ENCODE peak calls at places on chromosome 3, in eight cellular contexts. One of them, this sample, is unnamed.

GRCh38 chr3:16467368-16467767 is 46.1 kb downstream of the RFTN1 start:
- DNase-seq in fibroblast of pulmonary artery: no peak
- DNase-seq in psoas muscle: no peak
- DNase-seq in endothelial cell of umbilical vein: no peak
- DNase-seq in cardiac fibroblast: no peak
- DNase-seq in OCI-LY7: no peak
- DNase-seq in stomach: no peak
- DNase-seq in mammary epithelial cell: no peak
- DNase-seq in this sample: no peak

GRCh38 chr3:136343873-136344281 is 93.7 kb downstream of the PCCB start:
- DNase-seq in fibroblast of pulmonary artery: peak
- DNase-seq in psoas muscle: peak
- DNase-seq in endothelial cell of umbilical vein: peak
- DNase-seq in cardiac fibroblast: peak
- DNase-seq in OCI-LY7: no peak
- DNase-seq in stomach: peak
- DNase-seq in mammary epithelial cell: peak
- DNase-seq in this sample: peak

GRCh38 chr3:111668912-111669488 is 73.9 kb upstream of the ZBED2 start:
- DNase-seq in fibroblast of pulmonary artery: peak
- DNase-seq in psoas muscle: no peak
- DNase-seq in endothelial cell of umbilical vein: peak
- DNase-seq in cardiac fibroblast: peak
- DNase-seq in OCI-LY7: peak
- DNase-seq in stomach: no peak
- DNase-seq in mammary epithelial cell: peak
- DNase-seq in this sample: no peak

GRCh38 chr3:14253022-14253761 is 74.6 kb downstream of the LSM3 start:
- DNase-seq in fibroblast of pulmonary artery: no peak
- DNase-seq in psoas muscle: peak
- DNase-seq in endothelial cell of umbilical vein: no peak
- DNase-seq in cardiac fibroblast: peak
- DNase-seq in OCI-LY7: no peak
- DNase-seq in stomach: no peak
- DNase-seq in mammary epithelial cell: peak
- DNase-seq in this sample: no peak

GRCh38 chr3:102190340-102190723 is 244.5 kb upstream of the ZPLD1 start:
- DNase-seq in fibroblast of pulmonary artery: no peak
- DNase-seq in psoas muscle: no peak
- DNase-seq in endothelial cell of umbilical vein: no peak
- DNase-seq in cardiac fibroblast: no peak
- DNase-seq in OCI-LY7: no peak
- DNase-seq in stomach: peak
- DNase-seq in mammary epithelial cell: peak
- DNase-seq in this sample: no peak

GRCh38 chr3:46970391-46971091 is 6.0 kb downstream of the CCDC12 start:
- DNase-seq in fibroblast of pulmonary artery: no peak
- DNase-seq in psoas muscle: peak
- DNase-seq in endothelial cell of umbilical vein: no peak
- DNase-seq in cardiac fibroblast: peak
- DNase-seq in OCI-LY7: no peak
- DNase-seq in stomach: peak
- DNase-seq in mammary epithelial cell: no peak
- DNase-seq in this sample: no peak

GRCh38 chr3:155106059-155106458 is 25.9 kb downstream of the MME start:
- DNase-seq in fibroblast of pulmonary artery: no peak
- DNase-seq in psoas muscle: no peak
- DNase-seq in endothelial cell of umbilical vein: no peak
- DNase-seq in cardiac fibroblast: no peak
- DNase-seq in OCI-LY7: no peak
- DNase-seq in stomach: no peak
- DNase-seq in mammary epithelial cell: no peak
- DNase-seq in this sample: no peak

GRCh38 chr3:59446775-59447465 is 397.1 kb upstream of the CFAP20DC start:
- DNase-seq in fibroblast of pulmonary artery: no peak
- DNase-seq in psoas muscle: no peak
- DNase-seq in endothelial cell of umbilical vein: no peak
- DNase-seq in cardiac fibroblast: no peak
- DNase-seq in OCI-LY7: no peak
- DNase-seq in stomach: no peak
- DNase-seq in mammary epithelial cell: no peak
- DNase-seq in this sample: no peak

GRCh38 chr3:115999001-115999400 is 375.7 kb downstream of the GAP43 start:
- DNase-seq in fibroblast of pulmonary artery: no peak
- DNase-seq in psoas muscle: no peak
- DNase-seq in endothelial cell of umbilical vein: no peak
- DNase-seq in cardiac fibroblast: no peak
- DNase-seq in OCI-LY7: no peak
- DNase-seq in stomach: no peak
- DNase-seq in mammary epithelial cell: no peak
- DNase-seq in this sample: no peak

GRCh38 chr3:65685621-65686020 is 353.1 kb downstream of the MAGI1 start:
- DNase-seq in fibroblast of pulmonary artery: peak
- DNase-seq in psoas muscle: no peak
- DNase-seq in endothelial cell of umbilical vein: peak
- DNase-seq in cardiac fibroblast: peak
- DNase-seq in OCI-LY7: no peak
- DNase-seq in stomach: no peak
- DNase-seq in mammary epithelial cell: no peak
- DNase-seq in this sample: no peak

GRCh38 chr3:114194750-114195149 is 15.9 kb upstream of the DRD3 start:
- DNase-seq in fibroblast of pulmonary artery: no peak
- DNase-seq in psoas muscle: no peak
- DNase-seq in endothelial cell of umbilical vein: no peak
- DNase-seq in cardiac fibroblast: no peak
- DNase-seq in OCI-LY7: no peak
- DNase-seq in stomach: no peak
- DNase-seq in mammary epithelial cell: no peak
- DNase-seq in this sample: no peak

GRCh38 chr3:112718516-112718915 is 77.6 kb upstream of the CCDC80 start:
- DNase-seq in fibroblast of pulmonary artery: no peak
- DNase-seq in psoas muscle: no peak
- DNase-seq in endothelial cell of umbilical vein: no peak
- DNase-seq in cardiac fibroblast: no peak
- DNase-seq in OCI-LY7: no peak
- DNase-seq in stomach: no peak
- DNase-seq in mammary epithelial cell: peak
- DNase-seq in this sample: no peak

GRCh38 chr3:55327131-55327920 is 159.8 kb downstream of the WNT5A start:
- DNase-seq in fibroblast of pulmonary artery: no peak
- DNase-seq in psoas muscle: no peak
- DNase-seq in endothelial cell of umbilical vein: no peak
- DNase-seq in cardiac fibroblast: no peak
- DNase-seq in OCI-LY7: no peak
- DNase-seq in stomach: no peak
- DNase-seq in mammary epithelial cell: no peak
- DNase-seq in this sample: no peak

GRCh38 chr3:94784274-94784673 is 721.4 kb downstream of the NSUN3 start:
- DNase-seq in fibroblast of pulmonary artery: no peak
- DNase-seq in psoas muscle: no peak
- DNase-seq in endothelial cell of umbilical vein: no peak
- DNase-seq in cardiac fibroblast: no peak
- DNase-seq in OCI-LY7: no peak
- DNase-seq in stomach: no peak
- DNase-seq in mammary epithelial cell: no peak
- DNase-seq in this sample: no peak

GRCh38 chr3:122615303-122615702 is 37.9 kb downstream of the PARP15 start:
- DNase-seq in fibroblast of pulmonary artery: no peak
- DNase-seq in psoas muscle: no peak
- DNase-seq in endothelial cell of umbilical vein: no peak
- DNase-seq in cardiac fibroblast: no peak
- DNase-seq in OCI-LY7: no peak
- DNase-seq in stomach: no peak
- DNase-seq in mammary epithelial cell: no peak
- DNase-seq in this sample: no peak

GRCh38 chr3:173785004-173785403 is 387.5 kb downstream of the NLGN1 start:
- DNase-seq in fibroblast of pulmonary artery: no peak
- DNase-seq in psoas muscle: no peak
- DNase-seq in endothelial cell of umbilical vein: no peak
- DNase-seq in cardiac fibroblast: no peak
- DNase-seq in OCI-LY7: no peak
- DNase-seq in stomach: no peak
- DNase-seq in mammary epithelial cell: no peak
- DNase-seq in this sample: no peak

GRCh38 chr3:175378348-175378747 is 519.2 kb downstream of the NAALADL2 start:
- DNase-seq in fibroblast of pulmonary artery: no peak
- DNase-seq in psoas muscle: no peak
- DNase-seq in endothelial cell of umbilical vein: no peak
- DNase-seq in cardiac fibroblast: no peak
- DNase-seq in OCI-LY7: no peak
- DNase-seq in stomach: no peak
- DNase-seq in mammary epithelial cell: no peak
- DNase-seq in this sample: no peak

GRCh38 chr3:117184574-117184973 is 475.0 kb downstream of the TUSC7 start:
- DNase-seq in fibroblast of pulmonary artery: peak
- DNase-seq in psoas muscle: no peak
- DNase-seq in endothelial cell of umbilical vein: peak
- DNase-seq in cardiac fibroblast: no peak
- DNase-seq in OCI-LY7: no peak
- DNase-seq in stomach: no peak
- DNase-seq in mammary epithelial cell: no peak
- DNase-seq in this sample: peak

GRCh38 chr3:81364411-81364810 is 397.0 kb downstream of the GBE1 start:
- DNase-seq in fibroblast of pulmonary artery: no peak
- DNase-seq in psoas muscle: no peak
- DNase-seq in endothelial cell of umbilical vein: peak
- DNase-seq in cardiac fibroblast: no peak
- DNase-seq in OCI-LY7: no peak
- DNase-seq in stomach: no peak
- DNase-seq in mammary epithelial cell: no peak
- DNase-seq in this sample: no peak

GRCh38 chr3:188542196-188542595 is 388.2 kb downstream of the LPP start:
- DNase-seq in fibroblast of pulmonary artery: no peak
- DNase-seq in psoas muscle: no peak
- DNase-seq in endothelial cell of umbilical vein: peak
- DNase-seq in cardiac fibroblast: no peak
- DNase-seq in OCI-LY7: no peak
- DNase-seq in stomach: no peak
- DNase-seq in mammary epithelial cell: no peak
- DNase-seq in this sample: no peak

DNA sequence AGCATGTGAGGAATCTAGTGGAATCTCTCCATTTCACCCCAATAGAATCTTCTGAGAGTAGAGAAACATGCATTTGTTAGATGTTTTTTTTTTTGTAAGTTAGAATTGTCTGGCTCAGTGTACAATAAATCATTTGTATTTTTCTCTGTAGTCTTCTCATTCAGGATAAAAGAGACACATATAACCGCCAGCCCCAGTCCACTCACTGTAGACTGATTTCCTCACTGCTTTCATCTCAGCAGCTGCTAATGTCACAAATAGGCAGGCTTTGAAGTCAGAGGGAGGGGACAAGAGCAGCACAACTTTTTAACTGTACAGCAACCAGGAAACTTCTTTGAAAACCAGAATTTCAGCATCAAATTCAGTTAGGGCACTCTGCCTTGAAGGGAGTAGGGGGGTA is 140.2 kb upstream of the RBMS3 start:
- DNase-seq in fibroblast of pulmonary artery: peak
- DNase-seq in psoas muscle: no peak
- DNase-seq in endothelial cell of umbilical vein: peak
- DNase-seq in cardiac fibroblast: no peak
- DNase-seq in OCI-LY7: peak
- DNase-seq in stomach: no peak
- DNase-seq in mammary epithelial cell: no peak
- DNase-seq in this sample: no peak
- H3K4me3 ChIP-seq in fibroblast of pulmonary artery: no peak
- H3K4me3 ChIP-seq in psoas muscle: no peak
- H3K4me3 ChIP-seq in endothelial cell of umbilical vein: no peak
- H3K4me3 ChIP-seq in cardiac fibroblast: no peak
- H3K4me3 ChIP-seq in OCI-LY7: no peak
- H3K4me3 ChIP-seq in stomach: no peak
- H3K4me3 ChIP-seq in mammary epithelial cell: no peak
- H3K4me3 ChIP-seq in this sample: no peak

GRCh38 chr3:98545940-98546339 is 14.2 kb downstream of the GPR15 start:
- DNase-seq in fibroblast of pulmonary artery: no peak
- DNase-seq in psoas muscle: no peak
- DNase-seq in endothelial cell of umbilical vein: no peak
- DNase-seq in cardiac fibroblast: no peak
- DNase-seq in OCI-LY7: peak
- DNase-seq in stomach: no peak
- DNase-seq in mammary epithelial cell: no peak
- DNase-seq in this sample: no peak
- H3K4me3 ChIP-seq in fibroblast of pulmonary artery: no peak
- H3K4me3 ChIP-seq in psoas muscle: no peak
- H3K4me3 ChIP-seq in endothelial cell of umbilical vein: no peak
- H3K4me3 ChIP-seq in cardiac fibroblast: no peak
- H3K4me3 ChIP-seq in OCI-LY7: peak
- H3K4me3 ChIP-seq in stomach: no peak
- H3K4me3 ChIP-seq in mammary epithelial cell: no peak
- H3K4me3 ChIP-seq in this sample: no peak

GRCh38 chr3:51706788-51707731 is at the start of gene GRM2:
- DNase-seq in fibroblast of pulmonary artery: peak
- DNase-seq in psoas muscle: peak
- DNase-seq in endothelial cell of umbilical vein: peak
- DNase-seq in cardiac fibroblast: peak
- DNase-seq in OCI-LY7: no peak
- DNase-seq in stomach: peak
- DNase-seq in mammary epithelial cell: peak
- DNase-seq in this sample: peak
- H3K4me3 ChIP-seq in fibroblast of pulmonary artery: peak
- H3K4me3 ChIP-seq in psoas muscle: peak
- H3K4me3 ChIP-seq in endothelial cell of umbilical vein: no peak
- H3K4me3 ChIP-seq in cardiac fibroblast: peak
- H3K4me3 ChIP-seq in OCI-LY7: no peak
- H3K4me3 ChIP-seq in stomach: peak
- H3K4me3 ChIP-seq in mammary epithelial cell: peak
- H3K4me3 ChIP-seq in this sample: peak

GRCh38 chr3:196813903-196814302 is 53.8 kb upstream of the SENP5 start:
- DNase-seq in fibroblast of pulmonary artery: peak
- DNase-seq in psoas muscle: no peak
- DNase-seq in endothelial cell of umbilical vein: peak
- DNase-seq in cardiac fibroblast: peak
- DNase-seq in OCI-LY7: no peak
- DNase-seq in stomach: no peak
- DNase-seq in mammary epithelial cell: no peak
- DNase-seq in this sample: no peak

GRCh38 chr3:196812853-196813252 is 54.9 kb upstream of the SENP5 start:
- DNase-seq in fibroblast of pulmonary artery: no peak
- DNase-seq in psoas muscle: no peak
- DNase-seq in endothelial cell of umbilical vein: no peak
- DNase-seq in cardiac fibroblast: no peak
- DNase-seq in OCI-LY7: no peak
- DNase-seq in stomach: no peak
- DNase-seq in mammary epithelial cell: no peak
- DNase-seq in this sample: no peak

DNA sequence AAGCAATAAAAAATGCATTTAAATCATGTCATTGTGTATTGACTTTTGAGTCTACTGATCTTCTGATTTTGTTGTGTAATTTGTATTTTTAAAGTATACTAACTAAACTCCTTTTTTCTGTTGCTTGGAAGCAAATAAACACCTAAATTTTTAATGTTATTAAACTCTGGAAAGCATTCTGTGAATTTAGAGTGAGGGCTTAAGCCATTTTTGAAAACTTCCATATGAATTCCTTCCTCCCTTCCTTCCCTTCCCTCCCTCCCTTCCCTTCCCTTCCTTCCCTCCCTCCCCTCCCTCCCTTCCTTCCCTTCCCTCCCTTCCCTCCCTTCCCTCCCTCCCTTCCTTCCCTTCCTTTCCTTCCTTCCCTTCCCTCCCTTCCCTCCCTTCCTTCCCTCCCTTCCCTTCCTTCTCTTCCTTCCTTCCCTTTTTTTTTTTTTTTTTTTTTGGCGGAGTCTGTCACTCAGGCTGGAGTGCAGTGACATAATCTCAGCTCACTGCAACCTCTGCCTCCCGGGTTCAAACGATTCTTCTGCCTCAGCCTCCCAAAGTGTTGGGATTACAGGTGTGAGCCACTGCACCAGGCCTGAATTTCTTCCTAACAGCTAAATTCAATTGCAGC is 56.6 kb upstream of the SENP5 start:
- DNase-seq in fibroblast of pulmonary artery: peak
- DNase-seq in psoas muscle: no peak
- DNase-seq in endothelial cell of umbilical vein: no peak
- DNase-seq in cardiac fibroblast: no peak
- DNase-seq in OCI-LY7: no peak
- DNase-seq in stomach: no peak
- DNase-seq in mammary epithelial cell: no peak
- DNase-seq in this sample: no peak
- H3K4me3 ChIP-seq in fibroblast of pulmonary artery: no peak
- H3K4me3 ChIP-seq in psoas muscle: no peak
- H3K4me3 ChIP-seq in endothelial cell of umbilical vein: no peak
- H3K4me3 ChIP-seq in cardiac fibroblast: no peak
- H3K4me3 ChIP-seq in OCI-LY7: no peak
- H3K4me3 ChIP-seq in stomach: no peak
- H3K4me3 ChIP-seq in mammary epithelial cell: no peak
- H3K4me3 ChIP-seq in this sample: no peak